ENCODE peak calls at places on chromosomes 1 and 21, in four cellular contexts. P is naive thymus-derived CD4-positive, alpha-beta T cell; X is ovary; U is H9. J is an unnamed sample.
A peak's percentile ranks its signal among the peaks of the same experiment; 100 is the strongest.

GRCh38 chr1:45892068-45892785 is 88.8 kb downstream of the MAST2 start:
- DNase-seq in P (no peak), X (no peak), U (no peak), J (no peak)

GRCh38 chr1:12094180-12094579 is 31.1 kb downstream of the TNFRSF8 start:
- DNase-seq in P (no peak), X (no peak), U (no peak), J (no peak)

GRCh38 chr1:183418696-183419095 is 516 bp upstream of the NMNAT2 start:
- DNase-seq in P (no peak), X (no peak), U (no peak), J (no peak)

GRCh38 chr1:234875953-234876814 is 252.5 kb downstream of the TOMM20 start:
- DNase-seq in P (no peak), X (no peak), U (no peak), J (no peak)

GRCh38 chr1:203765029-203765837 is at the start of gene LAX1:
- DNase-seq in P (peak; percentile 15), X (no peak), U (no peak), J (no peak)

GRCh38 chr21:29431680-29432079 is 133.0 kb downstream of the BACH1 start:
- DNase-seq in P (no peak), X (no peak), U (no peak), J (no peak)

GRCh38 chr1:198102454-198102791 is 54.4 kb upstream of the NEK7 start:
- DNase-seq in P (no peak), X (no peak), U (no peak), J (no peak)

GRCh38 chr21:45747802-45748445 is 104.4 kb downstream of the PCBP3 start:
- DNase-seq in P (no peak), X (no peak), U (no peak), J (no peak)

GRCh38 chr1:210143465-210144062 is 89.0 kb upstream of the SERTAD4 start:
- DNase-seq in P (no peak), X (peak; percentile 52), U (peak; percentile 34), J (peak; percentile 81)

GRCh38 chr21:34933609-34934345 is 115.3 kb downstream of the RUNX1 start:
- DNase-seq in P (no peak), X (no peak), U (no peak), J (no peak)

GRCh38 chr1:31224102-31224501 is 15.6 kb downstream of the NKAIN1 start:
- DNase-seq in P (no peak), X (no peak), U (no peak), J (no peak)

GRCh38 chr1:164675342-164675904 is 116.4 kb downstream of the PBX1 start:
- DNase-seq in P (no peak), X (no peak), U (no peak), J (no peak)

GRCh38 chr1:75074719-75075395 is 59.3 kb upstream of the LHX8 start:
- DNase-seq in P (no peak), X (no peak), U (no peak), J (no peak)

GRCh38 chr1:169529068-169529642 is 43.4 kb upstream of the SLC19A2 start:
- DNase-seq in P (no peak), X (no peak), U (peak; percentile 74), J (no peak)

GRCh38 chr1:218674280-218674773 is 329.2 kb downstream of the TGFB2 start:
- DNase-seq in P (no peak), X (peak; percentile 11), U (peak; percentile 86), J (no peak)

GRCh38 chr1:67213164-67213563 is 46.9 kb downstream of the IL23R start:
- DNase-seq in P (no peak), X (no peak), U (peak; percentile 39), J (no peak)

GRCh38 chr1:54791880-54792522 is 9.1 kb downstream of the TTC22 start:
- DNase-seq in P (no peak), X (no peak), U (peak; percentile 65), J (no peak)

GRCh38 chr1:167501513-167502191 is 16.7 kb downstream of the CD247 start:
- DNase-seq in P (peak; percentile 2), X (no peak), U (no peak), J (no peak)

GRCh38 chr1:100782473-100783010 is 63.0 kb downstream of the VCAM1 start:
- DNase-seq in P (no peak), X (no peak), U (no peak), J (no peak)

GRCh38 chr1:88341436-88341835 is 342.6 kb upstream of the PKN2 start:
- DNase-seq in P (no peak), X (no peak), U (no peak), J (no peak)

GRCh38 chr1:48530727-48531351 is 58.8 kb upstream of the SPATA6 start:
- DNase-seq in P (no peak), X (peak; percentile 7), U (peak; percentile 94), J (no peak)

GRCh38 chr1:177753655-177754054 is 216.2 kb downstream of the SEC16B start:
- DNase-seq in P (no peak), X (no peak), U (no peak), J (no peak)

GRCh38 chr21:15063081-15063820 is 1.5 kb downstream of the NRIP1 start:
- DNase-seq in P (no peak), X (no peak), U (no peak), J (no peak)

GRCh38 chr1:97013904-97014303 is 292.3 kb downstream of the PTBP2 start:
- DNase-seq in P (no peak), X (no peak), U (no peak), J (no peak)

GRCh38 chr1:154550070-154550469 is 8.4 kb downstream of the UBE2Q1 start:
- DNase-seq in P (no peak), X (no peak), U (no peak), J (no peak)

GRCh38 chr1:160619742-160620277 is 27.0 kb downstream of the SLAMF1 start:
- DNase-seq in P (no peak), X (no peak), U (no peak), J (no peak)

GRCh38 chr1:89822999-89823628 is 2.3 kb downstream of the LRRC8D start:
- DNase-seq in P (no peak), X (no peak), U (no peak), J (no peak)

GRCh38 chr1:69223156-69223555 is 344.6 kb upstream of the LRRC7 start:
- DNase-seq in P (no peak), X (no peak), U (no peak), J (no peak)

GRCh38 chr1:10888289-10888688 is 91.8 kb upstream of the CASZ1 start:
- DNase-seq in P (no peak), X (no peak), U (peak; percentile 64), J (no peak)

GRCh38 chr1:172286629-172287076 is 133.8 kb upstream of the C1orf105 start:
- DNase-seq in P (no peak), X (peak; percentile 20), U (no peak), J (peak; percentile 47)

GRCh38 chr1:7198664-7199063 is 413.4 kb downstream of the CAMTA1 start:
- DNase-seq in P (no peak), X (no peak), U (no peak), J (no peak)

GRCh38 chr1:19068639-19069276 is 112.3 kb upstream of the IFFO2 start:
- DNase-seq in P (no peak), X (no peak), U (no peak), J (no peak)

DNA sequence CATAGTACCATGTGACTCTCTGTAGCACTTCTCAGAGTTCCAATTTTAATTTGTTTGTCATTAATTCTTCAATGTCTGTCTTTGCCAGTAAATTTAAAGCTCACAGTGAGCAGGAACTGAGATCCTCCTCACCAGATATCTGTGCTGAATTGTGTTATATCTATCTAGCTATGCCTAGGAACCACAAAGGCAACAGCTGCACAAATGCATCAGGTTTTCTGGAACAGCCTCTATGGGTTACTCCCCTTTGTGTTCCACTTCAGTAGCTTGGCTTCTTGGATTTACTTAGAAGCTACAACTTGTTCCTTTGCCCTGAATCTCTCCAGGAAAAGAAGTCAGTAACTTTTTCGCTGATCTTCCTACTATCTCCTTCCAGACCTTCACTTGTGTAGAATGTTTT is 1237.8 kb upstream of the ADGRL4 start:
- DNase-seq in P (no peak), X (no peak), U (no peak), J (no peak)
- H3K9me3 ChIP-seq in P (no peaks in the 10 kb centered on the region), X (no peaks in the 10 kb centered on the region), U (no peaks in the 10 kb centered on the region), J (no peaks in the 10 kb centered on the region)

GRCh38 chr21:9772348-9772672 is 749.1 kb upstream of the TPTE start:
- DNase-seq in P (no peak), X (no peak), U (no peak), J (no peak)
- H3K9me3 ChIP-seq in P (no peaks in the 10 kb centered on the region), X (no peaks in the 10 kb centered on the region), U (peaks cover 99% of the 10 kb centered on the region), J (no peaks in the 10 kb centered on the region)

GRCh38 chr1:4367230-4367629 is 287.2 kb upstream of the AJAP1 start:
- DNase-seq in P (no peak), X (no peak), U (no peak), J (no peak)

GRCh38 chr1:4371849-4372248 is 282.6 kb upstream of the AJAP1 start:
- DNase-seq in P (no peak), X (no peak), U (no peak), J (no peak)

GRCh38 chr1:4366091-4366490 is 288.3 kb upstream of the AJAP1 start:
- DNase-seq in P (no peak), X (no peak), U (no peak), J (no peak)

GRCh38 chr1:4369335-4369734 is 285.1 kb upstream of the AJAP1 start:
- DNase-seq in P (no peak), X (no peak), U (no peak), J (no peak)
- H3K9me3 ChIP-seq in P (no peaks in the 10 kb centered on the region), X (no peaks in the 10 kb centered on the region), U (no peaks in the 10 kb centered on the region), J (no peaks in the 10 kb centered on the region)

GRCh38 chr1:152537496-152537895 is 23.2 kb downstream of the CRCT1 start:
- DNase-seq in P (no peak), X (no peak), U (no peak), J (no peak)

GRCh38 chr1:152535774-152536173 is 21.5 kb downstream of the CRCT1 start:
- DNase-seq in P (no peak), X (no peak), U (no peak), J (no peak)

DNA sequence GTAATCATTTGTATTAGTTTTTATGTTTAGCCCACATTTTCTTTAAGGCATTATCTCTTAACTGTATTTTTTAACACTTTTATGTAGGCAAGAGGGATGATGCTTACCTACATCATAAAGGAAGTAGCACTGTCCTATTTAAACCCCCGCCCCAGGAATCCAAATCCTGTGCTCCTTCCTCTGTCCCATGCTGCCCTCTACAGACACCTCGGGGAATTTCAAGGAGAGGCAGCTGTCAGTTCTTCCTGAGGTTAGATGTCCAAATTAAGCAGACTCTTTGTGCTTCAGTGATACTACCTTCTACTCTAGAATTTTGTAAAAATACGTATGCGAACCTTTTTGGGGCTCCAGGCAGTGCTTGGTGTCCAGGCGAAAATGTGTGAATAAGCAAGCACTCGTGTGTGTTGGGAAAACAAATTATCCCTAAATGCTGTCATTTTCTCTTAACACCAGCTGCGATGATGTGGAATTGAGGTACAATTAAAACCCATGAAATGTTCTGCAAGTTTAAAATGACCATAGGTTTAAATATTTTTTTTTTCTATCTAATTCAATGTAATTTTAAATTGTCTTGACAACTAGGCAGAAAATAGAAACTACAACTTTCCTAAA is 19.2 kb downstream of the CRCT1 start:
- DNase-seq in P (no peak), X (no peak), U (no peak), J (no peak)
- H3K9me3 ChIP-seq in P (no peaks in the 10 kb centered on the region), X (no peaks in the 10 kb centered on the region), U (peaks cover 75% of the 10 kb centered on the region), J (no peaks in the 10 kb centered on the region)

GRCh38 chr1:57711326-57711725 is 287.5 kb upstream of the DAB1 start:
- DNase-seq in P (no peak), X (no peak), U (no peak), J (no peak)
- H3K9me3 ChIP-seq in P (no peaks in the 10 kb centered on the region), X (no peaks in the 10 kb centered on the region), U (no peaks in the 10 kb centered on the region), J (no peaks in the 10 kb centered on the region)

J was measured in uterus.